ENCODE peak calls at places on chromosomes 4 and X, in eight cellular contexts. One of them, this sample, is unnamed.
A peak's percentile ranks its signal among the peaks of the same experiment; 100 is the strongest.

GRCh38 chr4:122152699-122153328 is 683 bp downstream of the BLTP1 start:
- DNase-seq in tibial artery: peak; percentile 69
- DNase-seq in NB4: peak; percentile 69
- DNase-seq in AG09319: no peak
- DNase-seq in lower leg skin: no peak
- DNase-seq in fibroblast of lung: peak; percentile 33
- DNase-seq in heart right ventricle: peak; percentile 13
- DNase-seq in endothelial cell: peak; percentile 42
- DNase-seq in this sample: peak; percentile 30

GRCh38 chrX:48083212-48083611 is 11.8 kb upstream of the ZNF630 start:
- DNase-seq in heart right ventricle: peak; percentile 25
- DNase-seq in NB4: peak; percentile 69
- DNase-seq in AG09319: no peak
- DNase-seq in endothelial cell: peak; percentile 41
- DNase-seq in lower leg skin: peak; percentile 22
- DNase-seq in fibroblast of lung: peak; percentile 53
- DNase-seq in tibial artery: peak; percentile 58
- DNase-seq in this sample: peak; percentile 56

GRCh38 chr4:169404959-169405358 is 134.2 kb upstream of the SH3RF1 start:
- DNase-seq in NB4: peak; percentile 35
- DNase-seq in tibial artery: no peak
- DNase-seq in fibroblast of lung: no peak
- DNase-seq in heart right ventricle: no peak
- DNase-seq in lower leg skin: no peak
- DNase-seq in AG09319: no peak
- DNase-seq in endothelial cell: no peak
- DNase-seq in this sample: peak; percentile 87

GRCh38 chr4:158523990-158524545 is 2.4 kb downstream of the RXFP1 start:
- DNase-seq in lower leg skin: no peak
- DNase-seq in fibroblast of lung: no peak
- DNase-seq in AG09319: no peak
- DNase-seq in heart right ventricle: no peak
- DNase-seq in endothelial cell: no peak
- DNase-seq in tibial artery: no peak
- DNase-seq in NB4: no peak
- DNase-seq in this sample: no peak

GRCh38 chr4:154877110-154877760 is 96.2 kb downstream of the RBM46 start:
- DNase-seq in tibial artery: no peak
- DNase-seq in endothelial cell: no peak
- DNase-seq in fibroblast of lung: peak; percentile 10
- DNase-seq in AG09319: no peak
- DNase-seq in lower leg skin: no peak
- DNase-seq in heart right ventricle: no peak
- DNase-seq in NB4: peak; percentile 21
- DNase-seq in this sample: peak; percentile 72

GRCh38 chrX:47239898-47240545 is 7.2 kb downstream of the USP11 start:
- DNase-seq in endothelial cell: no peak
- DNase-seq in fibroblast of lung: no peak
- DNase-seq in lower leg skin: no peak
- DNase-seq in NB4: no peak
- DNase-seq in heart right ventricle: no peak
- DNase-seq in tibial artery: no peak
- DNase-seq in AG09319: no peak
- DNase-seq in this sample: no peak

GRCh38 chr4:3338321-3338838 is 45.6 kb downstream of the RGS12 start:
- DNase-seq in lower leg skin: no peak
- DNase-seq in NB4: no peak
- DNase-seq in fibroblast of lung: no peak
- DNase-seq in endothelial cell: no peak
- DNase-seq in heart right ventricle: no peak
- DNase-seq in tibial artery: no peak
- DNase-seq in AG09319: no peak
- DNase-seq in this sample: no peak

GRCh38 chr4:15753786-15754185 is 24.3 kb upstream of the CD38 start:
- DNase-seq in endothelial cell: no peak
- DNase-seq in lower leg skin: no peak
- DNase-seq in NB4: no peak
- DNase-seq in tibial artery: no peak
- DNase-seq in fibroblast of lung: no peak
- DNase-seq in AG09319: no peak
- DNase-seq in heart right ventricle: peak; percentile 91
- DNase-seq in this sample: peak; percentile 33

GRCh38 chr4:26857278-26858034 is 3.2 kb upstream of the STIM2 start:
- DNase-seq in fibroblast of lung: peak; percentile 81
- DNase-seq in AG09319: peak; percentile 48
- DNase-seq in heart right ventricle: peak; percentile 87
- DNase-seq in tibial artery: peak; percentile 94
- DNase-seq in NB4: peak; percentile 94
- DNase-seq in endothelial cell: peak; percentile 81
- DNase-seq in lower leg skin: peak; percentile 79
- DNase-seq in this sample: peak; percentile 85

GRCh38 chr4:143294310-143294709 is 42.4 kb upstream of the GAB1 start:
- DNase-seq in endothelial cell: no peak
- DNase-seq in fibroblast of lung: peak; percentile 84
- DNase-seq in heart right ventricle: peak; percentile 86
- DNase-seq in AG09319: peak; percentile 28
- DNase-seq in tibial artery: peak; percentile 85
- DNase-seq in lower leg skin: peak; percentile 54
- DNase-seq in NB4: no peak
- DNase-seq in this sample: peak; percentile 97

GRCh38 chr4:151014521-151015457 is at the start of gene LRBA:
- DNase-seq in endothelial cell: peak; percentile 69
- DNase-seq in lower leg skin: peak; percentile 77
- DNase-seq in fibroblast of lung: peak; percentile 39
- DNase-seq in NB4: peak; percentile 79
- DNase-seq in AG09319: no peak
- DNase-seq in tibial artery: peak; percentile 81
- DNase-seq in heart right ventricle: peak; percentile 64
- DNase-seq in this sample: peak; percentile 37

GRCh38 chrX:7139202-7140081 is 8.1 kb upstream of the STS start:
- DNase-seq in fibroblast of lung: peak; percentile 76
- DNase-seq in tibial artery: no peak
- DNase-seq in AG09319: no peak
- DNase-seq in endothelial cell: no peak
- DNase-seq in heart right ventricle: no peak
- DNase-seq in NB4: no peak
- DNase-seq in lower leg skin: no peak
- DNase-seq in this sample: peak; percentile 61

GRCh38 chrX:124228849-124229248 is 103.6 kb upstream of the TEX13D start:
- DNase-seq in lower leg skin: no peak
- DNase-seq in endothelial cell: no peak
- DNase-seq in fibroblast of lung: no peak
- DNase-seq in AG09319: no peak
- DNase-seq in NB4: no peak
- DNase-seq in tibial artery: no peak
- DNase-seq in heart right ventricle: no peak
- DNase-seq in this sample: no peak
- TF ChIP-seq CTCF in lower leg skin: no peak
- TF ChIP-seq CTCF in endothelial cell: peak; percentile 11
- TF ChIP-seq CTCF in fibroblast of lung: no peak
- TF ChIP-seq CTCF in AG09319: no peak
- TF ChIP-seq CTCF in NB4: no peak
- TF ChIP-seq CTCF in tibial artery: no peak
- TF ChIP-seq CTCF in heart right ventricle: no peak
- TF ChIP-seq CTCF in this sample: no peak

DNA sequence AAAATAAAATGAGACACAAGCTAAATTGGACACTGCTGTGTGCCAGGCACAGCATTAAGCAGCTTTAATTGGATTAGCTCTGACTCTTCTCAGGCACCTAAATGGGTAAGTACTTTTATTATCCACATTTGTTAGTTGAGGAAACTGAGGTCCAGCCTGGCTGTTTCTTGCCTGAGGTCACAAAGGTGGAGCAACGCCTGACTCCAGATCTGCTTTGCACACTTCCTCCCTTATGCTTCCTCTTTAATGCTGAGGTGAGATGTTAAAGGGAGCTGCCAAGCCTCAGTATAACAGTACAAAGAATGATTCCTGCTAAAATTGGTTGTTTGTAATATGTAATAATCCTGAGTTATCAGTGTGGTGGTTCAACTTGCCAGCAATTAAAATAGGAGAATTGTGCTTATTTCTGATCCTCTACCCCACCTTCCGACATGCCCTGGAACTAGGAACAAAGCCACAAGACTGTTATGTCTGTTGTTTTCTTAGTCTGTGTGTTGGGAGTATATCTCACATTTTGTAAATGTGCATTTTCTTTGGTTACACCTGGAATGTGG is 74.4 kb downstream of the AFF1 start:
- DNase-seq in NB4: peak; percentile 65
- DNase-seq in tibial artery: no peak
- DNase-seq in AG09319: no peak
- DNase-seq in heart right ventricle: no peak
- DNase-seq in endothelial cell: no peak
- DNase-seq in fibroblast of lung: no peak
- DNase-seq in lower leg skin: no peak
- DNase-seq in this sample: no peak
- TF ChIP-seq CTCF in NB4: no peak
- TF ChIP-seq CTCF in tibial artery: no peak
- TF ChIP-seq CTCF in AG09319: no peak
- TF ChIP-seq CTCF in heart right ventricle: no peak
- TF ChIP-seq CTCF in endothelial cell: no peak
- TF ChIP-seq CTCF in fibroblast of lung: no peak
- TF ChIP-seq CTCF in lower leg skin: no peak
- TF ChIP-seq CTCF in this sample: no peak

GRCh38 chr4:150012851-150013360 is 65.3 kb upstream of the DCLK2 start:
- DNase-seq in fibroblast of lung: no peak
- DNase-seq in NB4: no peak
- DNase-seq in heart right ventricle: no peak
- DNase-seq in endothelial cell: no peak
- DNase-seq in tibial artery: no peak
- DNase-seq in lower leg skin: no peak
- DNase-seq in AG09319: no peak
- DNase-seq in this sample: no peak

GRCh38 chr4:150007512-150007911 is 70.7 kb upstream of the DCLK2 start:
- DNase-seq in fibroblast of lung: no peak
- DNase-seq in tibial artery: no peak
- DNase-seq in lower leg skin: no peak
- DNase-seq in AG09319: no peak
- DNase-seq in heart right ventricle: no peak
- DNase-seq in endothelial cell: no peak
- DNase-seq in NB4: no peak
- DNase-seq in this sample: no peak

GRCh38 chr4:150006197-150006596 is 72.0 kb upstream of the DCLK2 start:
- DNase-seq in tibial artery: no peak
- DNase-seq in NB4: no peak
- DNase-seq in endothelial cell: no peak
- DNase-seq in lower leg skin: no peak
- DNase-seq in heart right ventricle: no peak
- DNase-seq in AG09319: no peak
- DNase-seq in fibroblast of lung: no peak
- DNase-seq in this sample: peak; percentile 76

GRCh38 chr4:150009533-150009932 is 68.7 kb upstream of the DCLK2 start:
- DNase-seq in heart right ventricle: no peak
- DNase-seq in endothelial cell: no peak
- DNase-seq in lower leg skin: no peak
- DNase-seq in fibroblast of lung: peak; percentile 28
- DNase-seq in NB4: no peak
- DNase-seq in tibial artery: no peak
- DNase-seq in AG09319: no peak
- DNase-seq in this sample: peak; percentile 57

GRCh38 chr4:150010525-150011126 is 67.6 kb upstream of the DCLK2 start:
- DNase-seq in heart right ventricle: peak; percentile 38
- DNase-seq in tibial artery: no peak
- DNase-seq in NB4: peak; percentile 38
- DNase-seq in AG09319: no peak
- DNase-seq in lower leg skin: no peak
- DNase-seq in fibroblast of lung: peak; percentile 79
- DNase-seq in endothelial cell: peak; percentile 37
- DNase-seq in this sample: peak; percentile 86
- TF ChIP-seq CTCF in heart right ventricle: peak; percentile 24
- TF ChIP-seq CTCF in tibial artery: peak; percentile 61
- TF ChIP-seq CTCF in NB4: peak; percentile 47
- TF ChIP-seq CTCF in AG09319: peak; percentile 54
- TF ChIP-seq CTCF in lower leg skin: no peak
- TF ChIP-seq CTCF in fibroblast of lung: peak; percentile 61
- TF ChIP-seq CTCF in endothelial cell: peak; percentile 78
- TF ChIP-seq CTCF in this sample: peak; percentile 63

DNA sequence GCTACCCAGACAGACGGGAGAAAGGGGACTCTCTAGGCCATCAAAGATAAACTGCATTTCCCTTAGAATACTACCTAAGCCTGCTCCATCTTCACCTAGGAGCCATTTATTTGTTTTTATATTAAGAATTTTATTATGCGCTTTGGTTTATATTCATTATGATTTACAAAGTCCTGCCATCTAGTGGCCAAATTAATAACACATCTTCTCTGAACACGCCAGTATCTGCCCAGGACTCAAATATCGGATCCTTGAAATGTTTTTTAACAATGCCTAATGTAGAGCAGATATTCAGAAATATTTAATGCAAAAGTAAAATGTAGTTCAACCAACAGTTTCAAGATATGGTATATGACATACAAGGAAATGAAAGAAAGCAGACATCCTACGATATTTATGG is 20.8 kb upstream of the PRPS2 start:
- DNase-seq in heart right ventricle: no peak
- DNase-seq in endothelial cell: no peak
- DNase-seq in fibroblast of lung: peak; percentile 39
- DNase-seq in AG09319: no peak
- DNase-seq in tibial artery: no peak
- DNase-seq in NB4: peak; percentile 35
- DNase-seq in lower leg skin: no peak
- DNase-seq in this sample: peak; percentile 55
- TF ChIP-seq CTCF in heart right ventricle: peak; percentile 16
- TF ChIP-seq CTCF in endothelial cell: peak; percentile 66
- TF ChIP-seq CTCF in fibroblast of lung: peak; percentile 47
- TF ChIP-seq CTCF in AG09319: peak; percentile 42
- TF ChIP-seq CTCF in tibial artery: no peak
- TF ChIP-seq CTCF in NB4: peak; percentile 28
- TF ChIP-seq CTCF in lower leg skin: no peak
- TF ChIP-seq CTCF in this sample: peak; percentile 47

GRCh38 chrX:123464709-123465108 is 268.1 kb downstream of the THOC2 start:
- DNase-seq in NB4: no peak
- DNase-seq in heart right ventricle: no peak
- DNase-seq in AG09319: no peak
- DNase-seq in lower leg skin: no peak
- DNase-seq in tibial artery: no peak
- DNase-seq in fibroblast of lung: no peak
- DNase-seq in endothelial cell: no peak
- DNase-seq in this sample: no peak

GRCh38 chrX:123468481-123468880 is 264.4 kb downstream of the THOC2 start:
- DNase-seq in lower leg skin: no peak
- DNase-seq in NB4: no peak
- DNase-seq in fibroblast of lung: no peak
- DNase-seq in tibial artery: no peak
- DNase-seq in endothelial cell: no peak
- DNase-seq in heart right ventricle: no peak
- DNase-seq in AG09319: no peak
- DNase-seq in this sample: no peak
- TF ChIP-seq CTCF in lower leg skin: no peak
- TF ChIP-seq CTCF in NB4: no peak
- TF ChIP-seq CTCF in fibroblast of lung: no peak
- TF ChIP-seq CTCF in tibial artery: no peak
- TF ChIP-seq CTCF in endothelial cell: no peak
- TF ChIP-seq CTCF in heart right ventricle: no peak
- TF ChIP-seq CTCF in AG09319: no peak
- TF ChIP-seq CTCF in this sample: no peak

DNA sequence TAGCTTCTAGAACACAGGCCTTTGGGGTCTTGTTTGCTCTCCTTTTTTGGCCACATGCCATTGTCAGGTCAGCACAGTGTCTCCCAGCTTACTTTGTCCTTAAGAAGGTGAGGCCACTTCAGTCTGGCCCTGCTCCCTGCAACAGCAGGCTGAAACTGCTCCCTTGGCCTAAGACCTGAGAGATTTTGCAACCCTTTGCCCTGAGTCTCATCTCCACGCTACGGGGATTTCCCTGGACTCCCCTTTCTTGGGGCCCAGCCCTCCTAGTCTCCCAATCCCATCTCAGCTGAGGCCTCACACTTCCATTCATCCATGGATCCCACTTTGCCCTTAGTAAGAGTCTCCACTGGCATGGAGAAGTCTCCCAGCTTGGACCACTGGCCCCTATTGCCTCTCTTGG is 8.5 kb upstream of the CITED1 start:
- DNase-seq in heart right ventricle: no peak
- DNase-seq in lower leg skin: no peak
- DNase-seq in NB4: no peak
- DNase-seq in tibial artery: no peak
- DNase-seq in fibroblast of lung: no peak
- DNase-seq in endothelial cell: no peak
- DNase-seq in AG09319: no peak
- DNase-seq in this sample: no peak
- TF ChIP-seq CTCF in heart right ventricle: no peak
- TF ChIP-seq CTCF in lower leg skin: no peak
- TF ChIP-seq CTCF in NB4: no peak
- TF ChIP-seq CTCF in tibial artery: no peak
- TF ChIP-seq CTCF in fibroblast of lung: no peak
- TF ChIP-seq CTCF in endothelial cell: no peak
- TF ChIP-seq CTCF in AG09319: no peak
- TF ChIP-seq CTCF in this sample: no peak

This sample was measured in fibroblast of the aortic adventitia.